ENCODE peak calls at places on chromosome 18, in six cellular contexts. T is activated CD8-positive, alpha-beta T cell treated with anti-CD3 and anti-CD28 coated beads, Interleukin-2, amount 10 ng/mL, durations not matched to agents 7 days and 5 days; E is aorta; M is stimulated activated naive CD8-positive, alpha-beta T cell treated with anti-CD3 and anti-CD28 coated beads, Interleukin-15, Interleukin-2, amounts not matched to agents 100 U/mL and 50 U/mL, for 24 hours; G is central memory CD8-positive, alpha-beta T cell; L is A549. S is an unnamed sample.

GRCh38 chr18:5964996-5965395 is 69.7 kb upstream of the TMEM200C start:
- ATAC-seq in T (no peak), E (no peak), M (peak), G (no peak), L (no peak), S (no peak)

GRCh38 chr18:37470986-37471385 is 94.6 kb downstream of the CELF4 start:
- ATAC-seq in T (no peak), E (no peak), M (no peak), G (no peak), L (no peak), S (no peak)

GRCh38 chr18:49961271-49961670 is 147.9 kb upstream of the ACAA2 start:
- ATAC-seq in T (peak), E (no peak), M (peak), G (no peak), L (no peak), S (no peak)

GRCh38 chr18:46071894-46072867 is at the start of gene PSTPIP2:
- ATAC-seq in T (peak), E (peak), M (peak), G (peak), L (no peak), S (peak)

GRCh38 chr18:62751341-62751821 is 36.0 kb downstream of the PHLPP1 start:
- ATAC-seq in T (no peak), E (no peak), M (no peak), G (no peak), L (no peak), S (no peak)

GRCh38 chr18:73945130-73945792 is 202.4 kb downstream of the FBXO15 start:
- ATAC-seq in T (no peak), E (no peak), M (peak), G (no peak), L (no peak), S (peak)

GRCh38 chr18:48706630-48707206 is 167.9 kb downstream of the CTIF start:
- ATAC-seq in T (no peak), E (no peak), M (no peak), G (no peak), L (no peak), S (no peak)

GRCh38 chr18:10234912-10235439 is 219.5 kb upstream of the APCDD1 start:
- ATAC-seq in T (no peak), E (no peak), M (no peak), G (no peak), L (no peak), S (no peak)

GRCh38 chr18:57561728-57562423 is 24.6 kb downstream of the FECH start:
- ATAC-seq in T (peak), E (peak), M (no peak), G (no peak), L (no peak), S (peak)